ENCODE peak calls at places on chromosomes 16 and 17, in nine cellular contexts. E, Y, G, D, F, L, A, R and M are unnamed samples.

GRCh38 chr17:36675786-36676185 is 74.4 kb downstream of the MRM1 start:
- DNase-seq in E (no peak), Y (no peak), G (peak; percentile 21), D (no peak), F (no peak), L (no peak), A (no peak), R (no peak), M (no peak)

GRCh38 chr16:75254359-75254837 is 3.0 kb upstream of the BCAR1 start:
- DNase-seq in E (peak; percentile 67), Y (peak; percentile 97), G (no peak), D (no peak), F (no peak), L (no peak), A (no peak), R (no peak), M (no peak)

GRCh38 chr17:34420254-34420766 is 57.3 kb upstream of the CCL1 start:
- DNase-seq in E (peak; percentile 78), Y (peak; percentile 54), G (peak; percentile 72), D (peak; percentile 76), F (peak; percentile 77), L (peak; percentile 58), A (peak; percentile 55), R (peak; percentile 74), M (no peak)

GRCh38 chr16:84839054-84839453 is 19.3 kb downstream of the CRISPLD2 start:
- DNase-seq in E (no peak), Y (peak; percentile 75), G (no peak), D (no peak), F (no peak), L (no peak), A (peak; percentile 82), R (no peak), M (no peak)

GRCh38 chr16:2004795-2005517 is 4.7 kb downstream of the ZNF598 start:
- DNase-seq in E (no peak), Y (no peak), G (no peak), D (no peak), F (no peak), L (no peak), A (no peak), R (no peak), M (no peak)

GRCh38 chr16:289395-289997 is 6.5 kb downstream of the PDIA2 start:
- DNase-seq in E (no peak), Y (no peak), G (no peak), D (no peak), F (no peak), L (no peak), A (no peak), R (no peak), M (no peak)

GRCh38 chr16:68798398-68798797 is 44.9 kb upstream of the TANGO6 start:
- DNase-seq in E (no peak), Y (no peak), G (no peak), D (no peak), F (no peak), L (no peak), A (no peak), R (no peak), M (no peak)

GRCh38 chr17:17635126-17635525 is 43.6 kb upstream of the PEMT start:
- DNase-seq in E (no peak), Y (no peak), G (no peak), D (no peak), F (no peak), L (no peak), A (no peak), R (no peak), M (no peak)

GRCh38 chr16:46763147-46763546 is 15.0 kb upstream of the MYLK3 start:
- DNase-seq in E (no peak), Y (no peak), G (no peak), D (no peak), F (no peak), L (no peak), A (no peak), R (no peak), M (no peak)

GRCh38 chr17:57921342-57921741 is 33.9 kb downstream of the CUEDC1 start:
- DNase-seq in E (no peak), Y (peak; percentile 66), G (no peak), D (no peak), F (no peak), L (no peak), A (no peak), R (no peak), M (no peak)

GRCh38 chr17:7523033-7523432 is 25.8 kb upstream of the TNFSF12 start:
- DNase-seq in E (peak; percentile 9), Y (peak; percentile 12), G (peak; percentile 8), D (peak; percentile 20), F (peak; percentile 39), L (no peak), A (peak; percentile 8), R (no peak), M (no peak)

GRCh38 chr17:48110722-48111121 is 3.2 kb downstream of the SNX11 start:
- DNase-seq in E (no peak), Y (no peak), G (no peak), D (no peak), F (no peak), L (no peak), A (no peak), R (no peak), M (peak; percentile 28)

GRCh38 chr17:48103379-48103715 is 2.1 kb upstream of the CBX1 start:
- DNase-seq in E (no peak), Y (no peak), G (no peak), D (no peak), F (no peak), L (no peak), A (no peak), R (no peak), M (no peak)

GRCh38 chr17:48106802-48107136 is 797 bp upstream of the SNX11 start:
- DNase-seq in E (no peak), Y (no peak), G (no peak), D (no peak), F (no peak), L (no peak), A (no peak), R (no peak), M (peak; percentile 43)

GRCh38 chr17:48104440-48104839 is 3.1 kb upstream of the SNX11 start:
- DNase-seq in E (no peak), Y (no peak), G (no peak), D (no peak), F (no peak), L (no peak), A (no peak), R (no peak), M (peak; percentile 14)

GRCh38 chr17:48107137-48108055 is at the start of gene SNX11:
- DNase-seq in E (peak; percentile 89), Y (peak; percentile 82), G (peak; percentile 91), D (peak; percentile 86), F (peak; percentile 97), L (peak; percentile 86), A (peak; percentile 84), R (peak; percentile 83), M (peak; percentile 95)
- TF ChIP-seq CTCF in E (no peak), Y (no peak), G (peak; percentile 15), D (peak; percentile 48), F (no peak), L (no peak), A (peak; percentile 5), R (no peak), M (peak; percentile 46)

DNA sequence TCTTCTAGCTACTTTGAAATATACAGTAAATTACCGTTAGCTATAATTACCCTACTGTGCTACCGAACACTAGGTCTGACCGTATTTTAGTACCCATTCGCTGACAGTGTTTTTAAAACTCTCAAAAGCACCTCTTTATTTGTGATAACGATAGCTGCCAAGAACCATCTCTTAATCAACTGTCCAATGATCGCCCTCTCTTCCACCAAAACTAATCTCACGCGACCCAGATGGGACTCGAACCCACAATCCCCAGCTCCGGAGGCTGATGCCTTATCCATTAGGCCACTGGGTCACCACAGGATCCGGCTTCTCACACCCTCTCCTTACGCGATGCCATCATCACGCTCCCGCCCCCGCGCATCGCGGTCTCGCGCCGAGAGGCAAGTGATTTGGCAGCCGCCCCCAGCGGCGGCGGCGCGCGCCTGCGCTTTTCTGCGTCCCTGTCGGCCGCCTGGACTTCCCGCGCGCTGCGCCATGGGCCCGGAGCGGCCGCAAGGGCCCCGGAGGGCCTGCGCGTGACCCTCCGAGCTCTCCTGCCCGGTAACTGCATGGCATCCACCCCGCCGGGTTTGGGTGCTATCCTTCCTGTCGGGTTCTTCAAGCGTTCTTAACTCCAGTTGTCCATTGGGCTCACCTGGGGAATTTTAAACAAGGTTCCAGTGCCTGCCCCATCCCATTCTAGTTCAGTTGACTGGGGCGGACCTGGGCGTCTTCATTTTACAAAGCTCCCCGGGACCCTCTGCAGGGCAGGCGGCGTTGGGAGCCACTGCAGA is 15.7 kb upstream of the KPNA2 start:
- DNase-seq in E (peak; percentile 98), Y (peak; percentile 96), G (peak; percentile 98), D (peak; percentile 99), F (peak; percentile 98), L (peak; percentile 95), A (peak; percentile 96), R (peak; percentile 96), M (peak; percentile 96)
- TF ChIP-seq CTCF in E (peak; percentile 40), Y (no peak), G (peak; percentile 29), D (peak; percentile 68), F (peak; percentile 56), L (no peak), A (no peak), R (peak; percentile 28), M (peak; percentile 58)

DNA sequence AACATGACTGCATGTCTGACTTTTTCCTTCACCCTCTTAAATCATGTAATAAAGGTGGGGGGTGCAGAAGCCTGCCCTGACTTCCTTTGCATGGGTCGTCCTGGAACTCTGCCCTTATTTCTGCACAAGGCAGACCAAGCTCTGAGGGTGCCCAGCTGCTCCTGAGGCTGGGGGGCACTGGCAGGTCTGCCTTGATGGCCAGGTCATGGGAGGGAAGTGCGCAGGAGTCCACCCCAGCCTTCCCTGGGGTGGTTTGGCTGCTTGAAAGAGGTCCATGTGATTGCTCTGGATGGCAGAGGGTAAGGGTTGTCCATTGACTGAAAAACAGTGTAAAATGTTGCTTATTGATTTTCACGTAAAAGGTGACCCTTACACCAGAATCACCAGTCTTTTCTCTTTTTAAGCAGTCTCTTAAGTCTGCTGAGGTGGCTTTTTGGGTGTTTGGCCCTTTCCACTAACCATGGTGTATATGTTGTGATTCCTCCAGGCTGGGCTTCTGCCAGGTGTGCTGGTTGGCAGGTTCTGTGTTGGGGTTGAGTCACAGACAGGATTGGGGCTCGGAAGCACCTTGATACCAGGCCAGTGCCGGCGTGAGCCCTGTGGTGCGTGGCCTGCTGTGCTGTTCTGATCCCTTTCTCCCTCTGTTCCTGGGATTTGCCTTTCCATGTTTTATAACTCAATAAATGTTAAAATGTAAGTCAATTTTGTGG is 19.4 kb downstream of the DHX38 start:
- DNase-seq in E (no peak), Y (no peak), G (no peak), D (no peak), F (no peak), L (no peak), A (no peak), R (no peak), M (no peak)
- TF ChIP-seq CTCF in E (no peak), Y (no peak), G (no peak), D (no peak), F (no peak), L (no peak), A (no peak), R (no peak), M (no peak)

GRCh38 chr17:59853168-59853918 is 39.4 kb downstream of the TUBD1 start:
- DNase-seq in E (peak; percentile 85), Y (peak; percentile 96), G (peak; percentile 86), D (peak; percentile 95), F (peak; percentile 16), L (no peak), A (peak; percentile 97), R (no peak), M (no peak)
- TF ChIP-seq CTCF in E (peak; percentile 60), Y (peak; percentile 60), G (peak; percentile 55), D (peak; percentile 92), F (peak; percentile 39), L (no peak), A (peak; percentile 64), R (peak; percentile 46), M (peak; percentile 79)